ENCODE peak calls at places on chromosomes 3 and 15, in nine cellular contexts. J is CD8-positive, alpha-beta memory T cell; K is left ventricle myocardium inferior; G is heart right ventricle; L is ovary; M is SJSA1; C is astrocyte; O is mesendoderm; U is fibroblast of lung. R is an unnamed sample. For H3K4me1, the result is how much of the 10 kb centered on the place peaks cover.

GRCh38 chr3:154018100-154018696 is 103.0 kb upstream of the ARHGEF26 start:
- DNase-seq in J (peak), K (no peak), G (no peak), L (no peak), M (no peak), C (no peak), O (peak), U (peak), R (peak)

GRCh38 chr3:184169896-184170875 is 4.5 kb upstream of the AP2M1 start:
- DNase-seq in J (no peak), K (no peak), G (no peak), L (no peak), M (no peak), C (no peak), O (no peak), U (no peak), R (no peak)

GRCh38 chr3:128364808-128365360 is 101.8 kb downstream of the DNAJB8 start:
- DNase-seq in J (no peak), K (no peak), G (no peak), L (no peak), M (no peak), C (no peak), O (no peak), U (no peak), R (no peak)

GRCh38 chr15:73800662-73801345 is 47.7 kb upstream of the INSYN1 start:
- DNase-seq in J (no peak), K (peak), G (peak), L (peak), M (peak), C (peak), O (no peak), U (peak), R (no peak)

GRCh38 chr15:82921242-82921641 is 31.3 kb downstream of the HOMER2 start:
- DNase-seq in J (no peak), K (no peak), G (no peak), L (no peak), M (no peak), C (no peak), O (no peak), U (no peak), R (no peak)

GRCh38 chr3:132262305-132262704 is 54.9 kb upstream of the ACP3 start:
- DNase-seq in J (no peak), K (no peak), G (no peak), L (no peak), M (no peak), C (no peak), O (no peak), U (no peak), R (no peak)

GRCh38 chr3:69385723-69386483 is at the start of gene FRMD4B:
- DNase-seq in J (peak), K (peak), G (peak), L (peak), M (no peak), C (peak), O (peak), U (peak), R (peak)

GRCh38 chr3:46848271-46849097 is 14.8 kb downstream of the MYL3 start:
- DNase-seq in J (no peak), K (peak), G (peak), L (peak), M (peak), C (peak), O (peak), U (peak), R (no peak)

GRCh38 chr3:68866157-68866556 is 66.2 kb downstream of the TAFA4 start:
- DNase-seq in J (no peak), K (no peak), G (no peak), L (no peak), M (no peak), C (no peak), O (peak), U (no peak), R (no peak)

GRCh38 chr3:171528102-171528501 is 67.9 kb upstream of the TNIK start:
- DNase-seq in J (no peak), K (no peak), G (no peak), L (no peak), M (no peak), C (no peak), O (no peak), U (peak), R (no peak)

GRCh38 chr3:114550155-114550554 is 256.3 kb downstream of the TIGIT start:
- DNase-seq in J (no peak), K (no peak), G (no peak), L (no peak), M (peak), C (peak), O (no peak), U (peak), R (no peak)

GRCh38 chr3:124298951-124299350 is 307.0 kb upstream of the ROPN1 start:
- DNase-seq in J (no peak), K (no peak), G (peak), L (peak), M (no peak), C (no peak), O (peak), U (no peak), R (no peak)

GRCh38 chr3:170222647-170223541 is 670 bp downstream of the PRKCI start:
- DNase-seq in J (peak), K (no peak), G (no peak), L (no peak), M (peak), C (no peak), O (peak), U (peak), R (peak)

GRCh38 chr15:65066635-65067333 is 1.0 kb downstream of the RASL12 start:
- DNase-seq in J (no peak), K (peak), G (no peak), L (peak), M (peak), C (no peak), O (peak), U (no peak), R (no peak)

GRCh38 chr3:150490212-150490611 is 56.1 kb downstream of the SERP1 start:
- DNase-seq in J (no peak), K (no peak), G (no peak), L (no peak), M (no peak), C (no peak), O (no peak), U (no peak), R (no peak)

GRCh38 chr15:43276563-43277200 is 10.0 kb upstream of the TGM5 start:
- DNase-seq in J (no peak), K (no peak), G (no peak), L (no peak), M (no peak), C (no peak), O (no peak), U (no peak), R (no peak)

GRCh38 chr15:66024998-66025397 is 155.7 kb downstream of the RAB11A start:
- DNase-seq in J (no peak), K (no peak), G (no peak), L (no peak), M (no peak), C (peak), O (no peak), U (peak), R (no peak)

GRCh38 chr3:70984756-70985155 is 598.8 kb downstream of the FOXP1 start:
- DNase-seq in J (no peak), K (no peak), G (no peak), L (no peak), M (peak), C (peak), O (no peak), U (peak), R (no peak)

GRCh38 chr15:58003810-58004209 is 61.7 kb downstream of the ALDH1A2 start:
- DNase-seq in J (no peak), K (no peak), G (no peak), L (no peak), M (no peak), C (no peak), O (no peak), U (no peak), R (no peak)

GRCh38 chr3:82011336-82011735 is 249.9 kb upstream of the GBE1 start:
- DNase-seq in J (no peak), K (no peak), G (no peak), L (no peak), M (no peak), C (no peak), O (no peak), U (no peak), R (no peak)

GRCh38 chr3:126540342-126540849 is 16.4 kb downstream of the CHST13 start:
- DNase-seq in J (no peak), K (no peak), G (no peak), L (peak), M (peak), C (peak), O (no peak), U (peak), R (peak)

GRCh38 chr3:77707271-77707670 is 667.4 kb downstream of the ROBO2 start:
- DNase-seq in J (no peak), K (no peak), G (no peak), L (no peak), M (no peak), C (no peak), O (no peak), U (no peak), R (no peak)

GRCh38 chr3:162142511-162142910 is 645.9 kb downstream of the OTOL1 start:
- DNase-seq in J (no peak), K (no peak), G (no peak), L (no peak), M (peak), C (peak), O (no peak), U (peak), R (no peak)

GRCh38 chr15:44435893-44436667 is 8.7 kb downstream of the CTDSPL2 start:
- DNase-seq in J (no peak), K (no peak), G (no peak), L (no peak), M (peak), C (peak), O (no peak), U (peak), R (no peak)

GRCh38 chr15:25877681-25878080 is 14.6 kb upstream of the ATP10A start:
- DNase-seq in J (no peak), K (no peak), G (no peak), L (no peak), M (no peak), C (no peak), O (no peak), U (peak), R (no peak)

DNA sequence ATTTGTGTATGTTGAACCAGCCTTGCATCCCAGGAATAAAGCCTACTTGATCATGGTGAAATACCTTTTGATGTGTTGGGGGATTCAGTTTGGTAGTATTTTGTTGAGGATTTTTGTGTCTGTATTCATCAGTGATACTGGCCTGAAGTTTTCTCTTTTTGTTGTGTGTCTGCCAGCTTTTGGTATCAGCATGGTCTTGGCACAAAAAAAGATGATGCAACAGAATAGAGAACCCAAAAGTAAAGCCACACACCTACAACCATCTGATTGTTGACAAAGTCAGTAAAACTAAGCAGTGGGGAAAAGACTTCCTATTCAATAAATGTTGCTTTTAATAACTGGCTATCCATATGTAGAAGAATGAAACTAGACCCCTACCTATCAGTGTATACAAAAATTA is 77.6 kb downstream of the TCF12 start:
- DNase-seq in J (no peak), K (no peak), G (no peak), L (no peak), M (no peak), C (no peak), O (no peak), U (peak), R (no peak)
- H3K27ac ChIP-seq in J (no peak), K (no peak), G (no peak), L (no peak), M (no peak), C (peak), O (no peak), U (no peak), R (no peak)

GRCh38 chr15:80977627-80978036 is 12.0 kb downstream of the MESD start:
- DNase-seq in J (no peak), K (peak), G (peak), L (no peak), M (no peak), C (no peak), O (peak), U (no peak), R (peak)
- H3K4me3 ChIP-seq in J (no peak), K (no peak), G (no peak), L (no peak), M (no peak), C (no peak), O (no peak), U (no peak), R (no peak)

GRCh38 chr15:68640791-68641331 is 62.1 kb downstream of the CORO2B start:
- DNase-seq in J (no peak), K (no peak), G (peak), L (peak), M (no peak), C (no peak), O (no peak), U (no peak), R (no peak)
- H3K4me1 ChIP-seq in J (under half), K (half or more), G (under half), L (under half), M (under half), C (half or more), O (under half), U (half or more), R (under half)

GRCh38 chr3:155147588-155147987 is 67.5 kb downstream of the MME start:
- DNase-seq in J (no peak), K (no peak), G (no peak), L (no peak), M (no peak), C (no peak), O (no peak), U (no peak), R (no peak)

GRCh38 chr3:155154255-155154654 is 74.1 kb downstream of the MME start:
- DNase-seq in J (no peak), K (no peak), G (no peak), L (no peak), M (no peak), C (peak), O (no peak), U (peak), R (no peak)

GRCh38 chr3:155158361-155159037 is 78.4 kb downstream of the MME start:
- DNase-seq in J (no peak), K (no peak), G (no peak), L (no peak), M (no peak), C (no peak), O (no peak), U (no peak), R (no peak)

GRCh38 chr3:155149494-155149893 is 69.4 kb downstream of the MME start:
- DNase-seq in J (no peak), K (no peak), G (no peak), L (no peak), M (no peak), C (no peak), O (no peak), U (no peak), R (no peak)

DNA sequence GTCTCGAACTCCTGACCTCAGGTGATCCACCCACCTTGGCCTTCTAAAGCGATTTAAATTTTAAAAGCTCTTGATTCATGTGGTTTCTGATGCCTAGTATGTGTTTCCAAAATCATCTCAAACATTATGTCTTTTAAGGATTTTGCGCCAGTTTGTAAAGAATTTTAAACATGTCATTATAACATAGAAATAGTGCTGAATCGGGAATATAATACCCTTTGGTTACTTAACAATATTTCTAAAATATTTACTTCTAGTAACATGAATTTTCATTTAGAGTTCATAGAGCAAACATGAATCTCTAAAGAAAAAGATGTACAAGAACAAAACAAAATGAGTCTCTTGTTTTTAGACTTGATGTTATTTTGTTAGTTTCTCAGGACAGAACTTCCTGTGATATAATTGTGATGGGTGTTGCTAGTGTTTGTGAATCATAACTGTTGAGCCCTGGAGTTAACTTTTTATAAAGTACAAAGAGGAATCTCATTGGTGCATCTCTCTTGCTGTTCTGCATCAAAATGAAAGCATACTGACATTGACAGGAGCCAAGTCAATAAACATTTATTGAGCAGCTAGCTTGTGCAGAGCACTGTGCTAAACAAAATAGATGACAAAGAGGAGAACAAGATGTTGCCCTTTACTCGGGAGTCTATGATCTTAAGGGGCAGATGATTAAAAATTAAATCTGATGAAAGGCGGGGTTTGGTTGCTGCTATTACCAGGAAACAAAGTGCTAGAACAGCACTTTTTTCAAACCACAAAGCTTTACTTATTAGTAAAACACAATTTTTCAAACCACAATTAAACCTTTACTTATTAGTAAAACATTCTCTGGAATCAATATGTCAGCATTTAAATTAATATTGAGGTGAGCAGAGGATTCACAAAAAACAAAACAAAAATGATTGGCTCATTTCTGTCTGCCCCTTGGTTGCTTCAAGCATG is 73.4 kb downstream of the MME start:
- DNase-seq in J (no peak), K (no peak), G (no peak), L (no peak), M (no peak), C (no peak), O (no peak), U (no peak), R (no peak)
- H3K27ac ChIP-seq in J (no peak), K (no peak), G (no peak), L (no peak), M (no peak), C (no peak), O (no peak), U (no peak), R (no peak)

DNA sequence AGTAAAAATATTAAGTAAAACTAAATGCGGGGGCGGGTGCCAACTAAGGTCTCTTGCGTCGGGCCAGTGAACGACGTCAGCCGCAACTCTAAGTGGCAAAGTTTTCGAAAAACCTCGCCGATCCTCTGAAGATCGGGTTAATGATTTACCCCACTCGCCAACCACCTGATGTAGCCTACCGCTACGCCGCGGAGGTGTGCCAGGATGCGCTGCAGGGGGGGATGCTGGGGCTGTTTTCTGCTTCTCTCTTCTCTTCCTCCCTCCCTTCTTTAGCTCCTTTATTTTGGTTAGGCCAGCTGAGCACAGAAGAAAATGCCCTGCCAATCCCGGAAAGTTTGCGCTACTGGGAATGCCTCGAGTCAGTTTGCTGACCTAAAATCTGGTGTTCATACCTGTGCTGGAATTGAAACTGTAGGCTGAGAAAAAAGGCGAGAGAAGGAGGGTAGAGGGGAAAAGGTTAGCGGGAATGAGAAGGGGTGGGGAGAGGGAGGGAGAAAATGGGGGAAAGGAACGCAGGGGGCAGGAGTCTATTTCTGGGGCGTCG is 7.5 kb upstream of the FOXB1 start:
- DNase-seq in J (no peak), K (no peak), G (no peak), L (no peak), M (no peak), C (no peak), O (peak), U (no peak), R (no peak)
- H3K4me3 ChIP-seq in J (no peak), K (peak), G (no peak), L (no peak), M (no peak), C (no peak), O (no peak), U (no peak), R (no peak)

DNA sequence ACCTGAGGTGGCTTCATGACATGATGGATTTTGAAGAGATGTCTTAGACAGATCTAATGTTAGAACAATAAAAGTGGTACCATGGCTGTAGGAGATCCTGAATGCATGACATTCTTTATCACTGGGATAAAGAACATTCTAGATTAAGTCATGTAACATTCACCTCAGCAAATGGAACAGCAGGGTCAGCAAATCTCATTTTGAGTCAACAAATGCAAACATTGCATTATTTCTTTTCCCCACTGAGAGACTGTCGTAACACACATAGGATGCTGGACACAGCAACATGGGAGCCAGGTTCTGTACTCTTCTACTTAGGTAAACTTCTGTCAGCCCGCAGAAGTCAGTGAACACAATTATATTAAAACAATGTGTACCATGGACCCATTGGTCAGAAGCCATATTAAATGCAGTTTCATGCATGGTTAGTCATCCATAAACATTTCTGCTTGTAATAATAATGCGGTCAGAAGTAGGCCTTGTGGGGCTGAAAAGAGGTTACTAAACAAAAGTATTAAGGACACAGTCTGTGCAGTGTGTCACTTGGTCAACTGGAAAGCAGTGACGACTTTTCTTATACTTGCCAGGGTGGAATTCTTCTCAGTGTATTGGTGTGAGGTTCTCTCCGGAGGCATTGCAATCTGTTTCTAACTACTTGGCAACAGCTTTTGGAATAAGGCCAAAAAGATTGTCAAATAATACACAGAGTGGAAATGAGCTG is 46.6 kb downstream of the CHL1 start:
- DNase-seq in J (no peak), K (no peak), G (no peak), L (no peak), M (no peak), C (peak), O (no peak), U (peak), R (no peak)
- H3K4me1 ChIP-seq in J (under half), K (under half), G (under half), L (under half), M (under half), C (under half), O (under half), U (under half), R (under half)